ENCODE peak calls at places on chromosomes 6 and 20, in six cellular contexts. H is nephron progenitor cell; J is stimulated activated CD4-positive, alpha-beta T cell treated with anti-CD3 and anti-CD28 coated beads, Interleukin-4, amount 100 ng/mL, for 24 hours; S is mucosa of descending colon; G is HTR-8/SVneo; W is neural progenitor cell. E is an unnamed sample.

GRCh38 chr6:1179571-1180459 is 132.1 kb upstream of the FOXQ1 start:
- DNase-seq in H (no peak), J (no peak), S (no peak), G (no peak), W (no peak), E (no peak)

GRCh38 chr6:33374359-33374910 is 17.2 kb upstream of the KIFC1 start:
- DNase-seq in H (no peak), J (no peak), S (no peak), G (no peak), W (no peak), E (no peak)

GRCh38 chr20:45951474-45951873 is 17.0 kb downstream of the PCIF1 start:
- DNase-seq in H (no peak), J (no peak), S (no peak), G (no peak), W (no peak), E (no peak)

GRCh38 chr6:134034951-134035822 is 17.2 kb downstream of the SLC2A12 start:
- DNase-seq in H (no peak), J (no peak), S (no peak), G (no peak), W (no peak), E (no peak)

GRCh38 chr6:126628125-126628524 is 288.2 kb downstream of the CENPW start:
- DNase-seq in H (no peak), J (no peak), S (no peak), G (no peak), W (no peak), E (no peak)

GRCh38 chr6:19052219-19052618 is 665.1 kb downstream of the RNF144B start:
- DNase-seq in H (no peak), J (no peak), S (no peak), G (no peak), W (no peak), E (no peak)

GRCh38 chr20:8190043-8190880 is 58.2 kb downstream of the PLCB1 start:
- DNase-seq in H (no peak), J (no peak), S (no peak), G (no peak), W (no peak), E (no peak)

GRCh38 chr6:158026054-158026900 is 44.6 kb downstream of the SYNJ2 start:
- DNase-seq in H (no peak), J (peak), S (peak), G (peak), W (no peak), E (peak)

GRCh38 chr6:40807484-40807883 is 220.3 kb upstream of the LRFN2 start:
- DNase-seq in H (no peak), J (no peak), S (no peak), G (no peak), W (no peak), E (no peak)

GRCh38 chr20:63857751-63858392 is 3.4 kb upstream of the ABHD16B start:
- DNase-seq in H (peak), J (no peak), S (no peak), G (no peak), W (no peak), E (no peak)

GRCh38 chr6:15879372-15880261 is 216.8 kb upstream of the DTNBP1 start:
- DNase-seq in H (no peak), J (peak), S (peak), G (peak), W (no peak), E (no peak)

GRCh38 chr6:146598785-146599405 is at the start of gene ADGB:
- DNase-seq in H (peak), J (no peak), S (peak), G (peak), W (peak), E (peak)